ENCODE peak calls at places on chromosome 3, in four cellular contexts. Q is suprapubic skin, J is GM12878, F is K562. V is an unnamed sample.

GRCh38 chr3:58560771-58561311 is 16.4 kb downstream of the FAM107A start:
- DNase-seq in Q (peak), J (no peak), F (peak), V (no peak)

GRCh38 chr3:122944671-122945151 is 82.9 kb downstream of the SEMA5B start:
- DNase-seq in Q (no peak), J (no peak), F (no peak), V (no peak)

GRCh38 chr3:27080126-27080525 is 289.1 kb downstream of the NEK10 start:
- DNase-seq in Q (no peak), J (no peak), F (no peak), V (no peak)

GRCh38 chr3:51538459-51539290 is at the start of gene RAD54L2:
- DNase-seq in Q (peak), J (peak), F (peak), V (no peak)

GRCh38 chr3:183142199-183142598 is 20.3 kb downstream of the LAMP3 start:
- DNase-seq in Q (no peak), J (no peak), F (no peak), V (no peak)

GRCh38 chr3:141289228-141289772 is 57.7 kb downstream of the PXYLP1 start:
- DNase-seq in Q (no peak), J (no peak), F (no peak), V (no peak)

GRCh38 chr3:129132097-129132866 is 10.7 kb upstream of the RAB43 start:
- DNase-seq in Q (no peak), J (no peak), F (no peak), V (no peak)

GRCh38 chr3:143526016-143526540 is 322.2 kb downstream of the SLC9A9 start:
- DNase-seq in Q (no peak), J (no peak), F (no peak), V (no peak)

GRCh38 chr3:187026321-187026678 is 96.0 kb downstream of the ST6GAL1 start:
- DNase-seq in Q (no peak), J (no peak), F (no peak), V (no peak)

GRCh38 chr3:59101091-59101738 is 51.4 kb upstream of the CFAP20DC start:
- DNase-seq in Q (no peak), J (no peak), F (no peak), V (no peak)

GRCh38 chr3:125050486-125051172 is 5.2 kb downstream of the HEG1 start:
- DNase-seq in Q (no peak), J (no peak), F (no peak), V (no peak)

GRCh38 chr3:45092132-45093031 is 53.8 kb downstream of the CDCP1 start:
- DNase-seq in Q (no peak), J (no peak), F (peak), V (no peak)

GRCh38 chr3:139758654-139759291 is 81.0 kb upstream of the NMNAT3 start:
- DNase-seq in Q (peak), J (no peak), F (no peak), V (peak)

GRCh38 chr3:46419816-46420215 is 12.8 kb downstream of the CCRL2 start:
- DNase-seq in Q (no peak), J (no peak), F (no peak), V (no peak)

GRCh38 chr3:14289590-14290453 is 111.2 kb downstream of the LSM3 start:
- DNase-seq in Q (no peak), J (no peak), F (peak), V (no peak)

GRCh38 chr3:72447059-72447946 is 400.9 kb downstream of the SHQ1 start:
- DNase-seq in Q (peak), J (no peak), F (peak), V (peak)

GRCh38 chr3:112463250-112463649 is 36.0 kb downstream of the BTLA start:
- DNase-seq in Q (no peak), J (peak), F (no peak), V (no peak)

GRCh38 chr3:118000219-118000618 is 1034.4 kb downstream of the IGSF11 start:
- DNase-seq in Q (no peak), J (no peak), F (no peak), V (no peak)

GRCh38 chr3:40309925-40310635 is 573 bp downstream of the EIF1B start:
- DNase-seq in Q (peak), J (no peak), F (peak), V (no peak)

GRCh38 chr3:159200176-159200575 is 398.3 kb downstream of the MFSD1 start:
- DNase-seq in Q (no peak), J (no peak), F (no peak), V (no peak)

GRCh38 chr3:197501496-197501878 is 54.3 kb downstream of the BDH1 start:
- DNase-seq in Q (no peak), J (peak), F (peak), V (no peak)

GRCh38 chr3:159616234-159616825 is 372.3 kb upstream of the IL12A start:
- DNase-seq in Q (no peak), J (no peak), F (no peak), V (no peak)

GRCh38 chr3:50340404-50341329 is at the start of gene RASSF1:
- DNase-seq in Q (peak), J (no peak), F (peak), V (no peak)

GRCh38 chr3:54888873-54889272 is 39.0 kb downstream of the LRTM1 start:
- DNase-seq in Q (no peak), J (no peak), F (no peak), V (no peak)

GRCh38 chr3:20069178-20069532 is 28.9 kb downstream of the KAT2B start:
- DNase-seq in Q (no peak), J (no peak), F (no peak), V (no peak)

GRCh38 chr3:13648060-13648743 is 99.3 kb downstream of the FBLN2 start:
- DNase-seq in Q (peak), J (no peak), F (peak), V (peak)

GRCh38 chr3:61030469-61031035 is 220.7 kb downstream of the FHIT start:
- DNase-seq in Q (no peak), J (no peak), F (no peak), V (no peak)

GRCh38 chr3:58008140-58009025 is at the start of gene FLNB:
- DNase-seq in Q (no peak), J (no peak), F (peak), V (no peak)

GRCh38 chr3:143358155-143358792 is 238.7 kb downstream of the CHST2 start:
- DNase-seq in Q (no peak), J (no peak), F (no peak), V (no peak)

GRCh38 chr3:131031660-131032059 is 5.0 kb downstream of the NEK11 start:
- DNase-seq in Q (no peak), J (no peak), F (no peak), V (no peak)

GRCh38 chr3:49609314-49609713 is 55.0 kb downstream of the BSN start:
- DNase-seq in Q (no peak), J (no peak), F (no peak), V (no peak)

GRCh38 chr3:153052096-153052460 is 109.9 kb upstream of the RAP2B start:
- DNase-seq in Q (no peak), J (no peak), F (peak), V (peak)
- TF ChIP-seq POLR2AphosphoS5 in Q (no peak), J (no peak), F (no peak), V (peak)

GRCh38 chr3:171055336-171056178 is 29.0 kb upstream of the SLC2A2 start:
- DNase-seq in Q (no peak), J (no peak), F (no peak), V (no peak)
- TF ChIP-seq EP300 in Q (no peak), J (no peak), F (no peak), V (no peak)

GRCh38 chr3:12443781-12444522 is 40.3 kb upstream of the TSEN2 start:
- DNase-seq in Q (peak), J (no peak), F (no peak), V (no peak)
- H3K27ac ChIP-seq in Q (no peak), J (no peak), F (no peak), V (no peak)

DNA sequence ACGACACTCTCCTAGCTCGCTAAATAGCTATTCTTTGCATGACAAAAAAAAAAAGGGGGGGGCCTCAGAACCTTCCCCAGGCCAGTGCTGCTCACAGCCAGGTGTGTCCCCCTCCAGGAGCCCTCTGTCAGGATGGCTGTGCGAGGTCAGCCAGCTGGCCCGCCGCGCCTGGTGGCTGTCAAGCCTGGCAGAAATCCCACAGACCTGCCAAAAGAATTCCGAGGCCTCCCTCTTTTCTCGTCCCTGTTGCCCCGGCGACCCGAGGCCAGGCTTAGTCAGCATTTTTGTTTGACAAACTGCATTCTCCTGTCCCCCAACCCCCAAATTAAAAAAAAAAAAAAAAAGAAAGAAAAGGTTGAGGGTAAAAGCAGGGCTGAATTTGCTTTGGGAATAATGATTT is 61.9 kb downstream of the TM4SF4 start:
- DNase-seq in Q (no peak), J (no peak), F (peak), V (no peak)
- TF ChIP-seq POLR2AphosphoS5 in Q (no peak), J (no peak), F (no peak), V (no peak)

GRCh38 chr3:192835818-192836468 is 81.7 kb downstream of the MB21D2 start:
- DNase-seq in Q (no peak), J (no peak), F (no peak), V (no peak)
- TF ChIP-seq EP300 in Q (no peak), J (no peak), F (no peak), V (no peak)

GRCh38 chr3:62159693-62160092 is 213.7 kb downstream of the FEZF2 start:
- DNase-seq in Q (peak), J (no peak), F (no peak), V (no peak)
- H3K27ac ChIP-seq in Q (peak), J (no peak), F (no peak), V (peak)

DNA sequence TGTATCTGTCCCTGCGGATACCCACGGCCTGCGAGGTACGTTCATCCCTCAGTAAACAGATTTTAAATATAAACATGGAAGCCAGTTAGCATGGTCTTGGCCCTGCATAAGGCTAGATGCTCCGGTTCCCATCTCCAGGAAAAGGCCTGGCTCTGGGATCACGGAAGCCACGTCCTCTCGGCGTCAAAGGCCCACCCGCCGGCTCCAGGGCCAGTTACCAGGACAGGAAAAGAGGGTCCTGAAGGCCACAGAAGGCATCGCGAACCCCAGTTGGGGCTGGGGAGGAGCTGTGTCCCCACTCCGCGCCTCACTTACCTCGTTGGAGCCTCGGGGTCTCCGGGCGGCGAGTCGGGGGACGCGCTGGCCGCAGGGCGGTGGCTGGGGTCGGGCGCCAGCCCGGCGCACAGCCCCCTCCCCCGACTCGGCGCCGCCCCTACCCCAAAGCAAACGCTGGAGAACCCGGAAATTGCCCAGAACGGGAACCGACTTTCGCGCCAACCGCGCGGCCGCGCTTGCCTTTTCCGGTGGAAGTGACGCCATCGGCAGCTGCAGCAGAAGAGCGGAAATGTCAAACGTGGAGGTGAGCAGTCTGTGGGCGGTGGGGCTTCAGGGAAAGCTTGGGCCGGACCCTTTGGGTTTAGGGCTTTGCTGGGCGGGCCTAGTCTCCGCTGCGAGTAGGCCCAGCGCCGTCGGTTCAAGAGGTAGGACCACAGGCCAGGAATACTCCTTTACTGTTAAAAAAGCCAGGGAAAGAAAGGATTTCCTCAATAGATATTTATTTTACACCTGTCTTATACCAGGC is at the start of gene TOPBP1:
- DNase-seq in Q (peak), J (no peak), F (peak), V (no peak)
- TF ChIP-seq POLR2AphosphoS5 in Q (no peak), J (peak), F (peak), V (peak)

GRCh38 chr3:157160652-157161480 is 919 bp upstream of the CCNL1 start:
- DNase-seq in Q (peak), J (no peak), F (peak), V (peak)
- TF ChIP-seq EP300 in Q (no peak), J (peak), F (no peak), V (peak)

GRCh38 chr3:9428411-9428810 is 31.0 kb downstream of the SETD5 start:
- DNase-seq in Q (no peak), J (no peak), F (no peak), V (no peak)

GRCh38 chr3:9420850-9421549 is 23.6 kb downstream of the SETD5 start:
- DNase-seq in Q (no peak), J (no peak), F (no peak), V (no peak)

GRCh38 chr3:9422712-9423424 is 25.5 kb downstream of the SETD5 start:
- DNase-seq in Q (no peak), J (no peak), F (peak), V (peak)
- H3K27ac ChIP-seq in Q (peak), J (no peak), F (peak), V (peak)

GRCh38 chr3:10283638-10284037 is 9.1 kb downstream of the GHRL start:
- DNase-seq in Q (no peak), J (no peak), F (no peak), V (no peak)
- TF ChIP-seq POLR2AphosphoS5 in Q (no peak), J (no peak), F (peak), V (no peak)